ENCODE peak calls at places on chromosomes 2 and 18, in five cellular contexts. I, U, K, J and N are unnamed samples.

GRCh38 chr2:26683583-26683982 is 8.9 kb upstream of the KCNK3 start:
- DNase-seq in K (no peak), U (no peak), J (no peak), I (no peak), N (no peak)

GRCh38 chr2:236281423-236281822 is 17.2 kb upstream of the ASB18 start:
- DNase-seq in J (no peak), U (no peak), K (no peak), I (no peak), N (no peak)

GRCh38 chr2:34627003-34627402 is 1027.9 kb upstream of the FAM98A start:
- DNase-seq in J (no peak), U (no peak), K (no peak), I (no peak), N (no peak)

GRCh38 chr18:75533954-75534353 is 106.5 kb upstream of the SMIM21 start:
- DNase-seq in J (no peak), K (no peak), U (no peak), I (no peak), N (no peak)

GRCh38 chr18:70385474-70385873 is 96.6 kb downstream of the SOCS6 start:
- DNase-seq in K (no peak), U (no peak), J (no peak), I (no peak), N (no peak)

GRCh38 chr18:76495435-76496199 is 575 bp upstream of the ZNF516 start:
- DNase-seq in J (no peak), U (peak; percentile 36), K (no peak), I (no peak), N (peak; percentile 45)

GRCh38 chr18:23200751-23201150 is 65.5 kb downstream of the CABLES1 start:
- DNase-seq in K (no peak), I (no peak), U (peak; percentile 36), J (no peak), N (no peak)

GRCh38 chr18:58429442-58429841 is 199.4 kb downstream of the ALPK2 start:
- DNase-seq in J (no peak), U (no peak), K (no peak), I (no peak), N (no peak)

GRCh38 chr18:79274823-79275222 is 120.9 kb upstream of the NFATC1 start:
- DNase-seq in K (no peak), J (no peak), U (no peak), I (no peak), N (no peak)

GRCh38 chr2:127589876-127590275 is 54.4 kb downstream of the MYO7B start:
- DNase-seq in U (no peak), J (no peak), K (no peak), I (peak; percentile 35), N (no peak)

GRCh38 chr2:223797811-223798721 is 39.3 kb downstream of the AP1S3 start:
- DNase-seq in U (peak; percentile 45), J (no peak), K (no peak), I (no peak), N (no peak)

GRCh38 chr2:207142461-207142860 is 23.3 kb downstream of the KLF7 start:
- DNase-seq in I (no peak), K (no peak), J (no peak), U (no peak), N (no peak)

GRCh38 chr2:219570194-219570923 is 980 bp downstream of the OBSL1 start:
- DNase-seq in K (peak; percentile 53), I (no peak), U (no peak), J (no peak), N (no peak)

GRCh38 chr2:202249864-202250263 is 11.5 kb upstream of the SUMO1 start:
- DNase-seq in I (no peak), J (no peak), K (no peak), U (no peak), N (no peak)

GRCh38 chr2:32884346-32884745 is 62.4 kb upstream of the LTBP1 start:
- DNase-seq in U (no peak), K (no peak), I (no peak), J (no peak), N (peak; percentile 19)

GRCh38 chr18:2680216-2680792 is 24.8 kb downstream of the SMCHD1 start:
- DNase-seq in K (no peak), J (no peak), I (no peak), U (no peak), N (no peak)

GRCh38 chr2:144950874-144951560 is 431.1 kb upstream of the ZEB2 start:
- DNase-seq in I (no peak), J (no peak), K (no peak), U (no peak), N (peak; percentile 94)

GRCh38 chr2:118893100-118893499 is 45.7 kb upstream of the EN1 start:
- DNase-seq in K (no peak), U (no peak), J (no peak), I (no peak), N (no peak)